ENCODE peak calls at places on chromosome 13, in eight cellular contexts. S is heart right ventricle, T is transverse colon, M is cardiac muscle cell, Y is AG04450, N is fibroblast of the aortic adventitia, Q is cardiac fibroblast, V is fibroblast of lung. I is an unnamed sample.
A peak's percentile ranks its signal among the peaks of the same experiment; 100 is the strongest.

GRCh38 chr13:90696254-90696653 is 651.2 kb upstream of the MIR17HG start:
- DNase-seq in S (no peak), T (no peak), M (no peak), Y (no peak), N (peak; percentile 37), Q (peak; percentile 74), V (no peak), I (peak; percentile 16)

GRCh38 chr13:96768524-96768923 is 225.8 kb downstream of the OXGR1 start:
- DNase-seq in S (no peak), T (no peak), M (no peak), Y (no peak), N (no peak), Q (no peak), V (no peak), I (no peak)

GRCh38 chr13:94816256-94816655 is 103.9 kb upstream of the SOX21 start:
- DNase-seq in S (no peak), T (no peak), M (no peak), Y (no peak), N (no peak), Q (no peak), V (no peak), I (no peak)

GRCh38 chr13:43838909-43839308 is 40.6 kb downstream of the CCDC122 start:
- DNase-seq in S (no peak), T (no peak), M (no peak), Y (no peak), N (peak; percentile 93), Q (peak; percentile 48), V (peak; percentile 18), I (peak; percentile 86)

GRCh38 chr13:40206241-40207109 is 460.0 kb downstream of the FOXO1 start:
- DNase-seq in S (no peak), T (no peak), M (no peak), Y (no peak), N (peak; percentile 80), Q (peak; percentile 52), V (peak; percentile 47), I (no peak)

GRCh38 chr13:87536499-87536898 is 134.7 kb upstream of the SLITRK5 start:
- DNase-seq in S (no peak), T (no peak), M (no peak), Y (no peak), N (no peak), Q (no peak), V (no peak), I (no peak)

GRCh38 chr13:82833928-82834327 is 1048.3 kb downstream of the SLITRK1 start:
- DNase-seq in S (no peak), T (no peak), M (no peak), Y (peak; percentile 23), N (peak; percentile 5), Q (peak; percentile 5), V (peak; percentile 83), I (no peak)

GRCh38 chr13:106597190-106597589 is 29.3 kb upstream of the ARGLU1 start:
- DNase-seq in S (peak; percentile 66), T (no peak), M (no peak), Y (no peak), N (peak; percentile 48), Q (peak; percentile 29), V (no peak), I (peak; percentile 14)

GRCh38 chr13:83752141-83752540 is 130.1 kb downstream of the SLITRK1 start:
- DNase-seq in S (no peak), T (no peak), M (no peak), Y (no peak), N (peak; percentile 53), Q (peak; percentile 41), V (peak; percentile 5), I (no peak)

DNA sequence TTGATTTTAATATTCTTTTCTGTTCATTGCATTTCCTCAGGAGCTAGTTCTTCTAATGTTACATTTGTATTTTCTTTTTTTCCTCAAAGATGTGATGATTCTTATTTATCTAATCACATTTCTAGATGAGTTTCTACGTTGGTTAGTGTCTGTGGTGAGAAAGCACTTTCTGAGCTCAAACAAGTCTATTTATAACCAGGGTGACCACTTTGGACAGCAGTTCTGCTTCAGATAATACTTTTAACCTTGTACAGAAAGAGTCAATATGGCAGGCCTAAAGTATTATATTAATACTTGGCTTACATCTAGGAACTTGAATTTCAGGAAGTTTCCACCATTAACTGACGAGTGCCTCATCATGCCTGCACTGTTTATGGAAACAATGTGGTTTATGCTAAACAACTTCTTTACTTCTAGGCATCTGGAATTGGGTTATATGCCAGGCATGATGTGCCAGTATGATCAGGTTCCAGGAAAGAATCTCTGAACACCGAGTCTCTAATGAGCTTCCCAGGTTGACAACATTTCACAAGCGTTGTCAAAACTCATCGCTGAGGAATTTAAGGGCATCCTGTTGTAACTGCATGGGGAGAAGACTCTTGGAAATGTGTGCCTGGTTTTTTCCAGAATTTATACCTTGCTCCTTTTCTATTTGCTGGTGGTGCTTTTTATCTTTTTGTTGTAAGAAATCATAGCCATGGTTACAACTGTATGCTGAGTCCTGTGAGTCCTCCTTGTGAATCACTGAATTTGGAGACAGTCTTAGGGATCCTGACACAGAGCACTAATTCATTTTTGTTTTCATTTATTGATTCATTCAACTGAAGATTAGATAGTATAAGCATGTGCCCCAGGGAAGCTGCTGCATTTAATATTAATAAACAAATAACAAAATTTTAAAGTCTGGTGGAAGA is 344.4 kb upstream of the PCDH9 start:
- DNase-seq in S (no peak), T (no peak), M (peak; percentile 15), Y (peak; percentile 33), N (no peak), Q (peak; percentile 42), V (peak; percentile 47), I (no peak)
- H3K4me3 ChIP-seq in S (no peak overlapping the region), T (no peak overlapping the region), M (no peak overlapping the region), Y (no peak overlapping the region), N (no peak overlapping the region), Q (no peak overlapping the region), V (no peak overlapping the region), I (no peak overlapping the region)

DNA sequence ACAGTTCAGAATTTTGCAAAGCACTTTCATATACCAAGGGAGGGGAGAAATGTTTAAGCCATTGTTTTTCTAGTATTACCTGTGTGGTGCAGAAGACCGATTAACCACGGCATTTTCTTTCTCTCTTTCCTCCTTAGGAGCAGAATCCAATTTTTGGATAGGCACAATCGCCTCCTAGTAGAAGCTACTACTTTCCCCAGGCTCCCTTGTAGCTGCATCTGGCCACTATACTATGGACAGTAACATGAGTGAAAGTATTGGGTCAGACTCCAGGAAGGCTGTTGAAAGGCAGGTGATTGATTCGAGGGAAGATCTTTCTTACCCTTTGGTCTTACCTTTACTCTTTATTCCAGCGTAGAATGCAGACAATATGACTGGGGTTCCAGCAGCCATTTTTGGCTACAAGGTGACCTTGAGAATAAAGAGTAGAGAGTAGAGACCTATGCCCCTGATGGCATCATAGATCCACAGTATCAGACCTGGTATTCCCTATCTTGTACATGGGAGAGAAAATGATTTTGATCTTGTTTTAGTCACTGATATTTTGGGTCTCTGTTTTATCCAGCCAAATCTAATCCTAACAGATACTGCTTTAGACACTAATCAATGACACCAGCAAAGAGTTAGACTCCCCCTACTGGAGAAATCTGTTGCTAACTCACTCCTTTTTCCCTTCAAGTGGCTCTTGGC is 77.0 kb downstream of the LRRC63 start:
- DNase-seq in S (no peak), T (no peak), M (peak; percentile 69), Y (no peak), N (peak; percentile 79), Q (peak; percentile 59), V (peak; percentile 64), I (peak; percentile 49)
- TF ChIP-seq CTCF in S (peak; percentile 41), T (peak; percentile 32), M (peak; percentile 86), Y (peak; percentile 78), N (peak; percentile 89), Q (peak; percentile 87), V (peak; percentile 85), I (peak; percentile 79)

GRCh38 chr13:45419945-45420344 is 1.8 kb upstream of the SLC25A30 start:
- DNase-seq in S (no peak), T (no peak), M (no peak), Y (no peak), N (no peak), Q (no peak), V (no peak), I (no peak)

GRCh38 chr13:45413826-45414312 is 4.3 kb downstream of the SLC25A30 start:
- DNase-seq in S (no peak), T (no peak), M (no peak), Y (no peak), N (no peak), Q (no peak), V (peak; percentile 25), I (no peak)

GRCh38 chr13:45417790-45418534 is at the start of gene SLC25A30:
- DNase-seq in S (peak; percentile 96), T (peak; percentile 97), M (peak; percentile 95), Y (peak; percentile 49), N (peak; percentile 79), Q (peak; percentile 92), V (peak; percentile 84), I (peak; percentile 90)

GRCh38 chr13:45415112-45415511 is 3.1 kb downstream of the SLC25A30 start:
- DNase-seq in S (no peak), T (no peak), M (no peak), Y (no peak), N (no peak), Q (no peak), V (no peak), I (no peak)

DNA sequence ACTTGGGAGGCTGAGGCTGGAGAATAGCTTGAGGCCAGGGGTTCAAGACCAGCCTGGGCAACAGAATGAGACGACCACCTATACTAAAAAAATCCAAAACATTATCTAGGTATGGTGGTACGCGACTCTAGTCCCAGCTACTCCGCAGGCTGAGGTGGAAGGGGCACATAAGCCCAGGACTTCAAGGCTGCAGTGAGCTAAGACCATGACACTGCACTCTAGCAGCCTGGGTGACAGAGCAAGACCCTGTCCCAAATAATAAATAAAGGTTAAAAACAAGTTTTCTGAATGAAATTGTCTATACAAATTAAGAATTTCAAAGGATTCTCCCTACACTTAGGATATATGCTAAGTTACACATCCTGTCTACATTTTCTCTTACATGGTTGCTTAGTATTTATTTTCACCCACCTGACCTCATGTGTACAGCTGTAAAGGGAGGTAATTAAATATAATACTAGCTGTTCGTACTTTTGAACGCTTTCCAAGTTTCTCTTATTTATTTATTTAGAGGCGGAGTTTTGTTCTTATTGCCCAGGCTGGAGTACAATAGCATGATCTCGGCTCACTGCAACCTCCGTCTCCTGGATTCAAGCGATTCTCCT is 1.6 kb downstream of the SLC25A30 start:
- DNase-seq in S (no peak), T (no peak), M (no peak), Y (no peak), N (no peak), Q (no peak), V (no peak), I (no peak)
- H3K4me3 ChIP-seq in S (peak overlapping the region; percentile 77), T (peak overlapping the region; percentile 71), M (no peak overlapping the region), Y (peak overlapping the region; percentile 80), N (peak overlapping the region; percentile 78), Q (peak overlapping the region; percentile 77), V (peak overlapping the region; percentile 63), I (peak overlapping the region; percentile 81)

GRCh38 chr13:98143601-98144500 is 957 bp downstream of the FARP1 start:
- DNase-seq in S (peak; percentile 17), T (peak; percentile 23), M (peak; percentile 44), Y (no peak), N (peak; percentile 42), Q (peak; percentile 49), V (peak; percentile 46), I (peak; percentile 69)

GRCh38 chr13:98143157-98143553 is 261 bp downstream of the FARP1 start:
- DNase-seq in S (peak; percentile 38), T (no peak), M (peak; percentile 86), Y (no peak), N (no peak), Q (no peak), V (no peak), I (no peak)

GRCh38 chr13:98141938-98142426 is 912 bp upstream of the FARP1 start:
- DNase-seq in S (peak; percentile 25), T (peak; percentile 38), M (no peak), Y (no peak), N (no peak), Q (no peak), V (no peak), I (no peak)

GRCh38 chr13:98141509-98141908 is 1.4 kb upstream of the FARP1 start:
- DNase-seq in S (no peak), T (no peak), M (no peak), Y (no peak), N (no peak), Q (no peak), V (no peak), I (no peak)

GRCh38 chr13:98142427-98143156 is at the start of gene FARP1:
- DNase-seq in S (peak; percentile 73), T (peak; percentile 84), M (peak; percentile 91), Y (no peak), N (peak; percentile 24), Q (peak; percentile 73), V (peak; percentile 62), I (peak; percentile 74)
- TF ChIP-seq CTCF in S (peak; percentile 44), T (peak; percentile 30), M (peak; percentile 9), Y (peak; percentile 15), N (peak; percentile 31), Q (no peak), V (no peak), I (no peak)

I was measured in fibroblast of villous mesenchyme.